ENCODE peak calls at places on chromosome 4, in six cellular contexts. One of them, this sample, is unnamed.

GRCh38 chr4:139764192-139764591 is 98.6 kb downstream of the MGST2 start:
- DNase-seq in HCT116: no peak
- DNase-seq in tibial artery: no peak
- DNase-seq in epithelial cell of proximal tubule: no peak
- DNase-seq in NB4: no peak
- DNase-seq in HTR-8/SVneo: no peak
- DNase-seq in this sample: no peak

GRCh38 chr4:14749910-14750309 is 252.4 kb upstream of the CPEB2 start:
- DNase-seq in HCT116: no peak
- DNase-seq in tibial artery: peak; percentile 30
- DNase-seq in epithelial cell of proximal tubule: no peak
- DNase-seq in NB4: peak; percentile 31
- DNase-seq in HTR-8/SVneo: no peak
- DNase-seq in this sample: no peak

GRCh38 chr4:108885211-108885610 is 122.4 kb upstream of the ETNPPL start:
- DNase-seq in HCT116: no peak
- DNase-seq in tibial artery: no peak
- DNase-seq in epithelial cell of proximal tubule: no peak
- DNase-seq in NB4: no peak
- DNase-seq in HTR-8/SVneo: no peak
- DNase-seq in this sample: no peak

GRCh38 chr4:73735231-73735630 is 5.1 kb upstream of the CXCL8 start:
- DNase-seq in HCT116: no peak
- DNase-seq in tibial artery: no peak
- DNase-seq in epithelial cell of proximal tubule: no peak
- DNase-seq in NB4: peak; percentile 88
- DNase-seq in HTR-8/SVneo: no peak
- DNase-seq in this sample: no peak

GRCh38 chr4:169398294-169398693 is 127.5 kb upstream of the SH3RF1 start:
- DNase-seq in HCT116: no peak
- DNase-seq in tibial artery: no peak
- DNase-seq in epithelial cell of proximal tubule: no peak
- DNase-seq in NB4: peak; percentile 40
- DNase-seq in HTR-8/SVneo: peak; percentile 10
- DNase-seq in this sample: no peak

GRCh38 chr4:147799986-147800555 is 68.2 kb downstream of the ARHGAP10 start:
- DNase-seq in HCT116: no peak
- DNase-seq in tibial artery: no peak
- DNase-seq in epithelial cell of proximal tubule: no peak
- DNase-seq in NB4: peak; percentile 14
- DNase-seq in HTR-8/SVneo: no peak
- DNase-seq in this sample: no peak

GRCh38 chr4:142408003-142408441 is 438.1 kb downstream of the INPP4B start:
- DNase-seq in HCT116: no peak
- DNase-seq in tibial artery: no peak
- DNase-seq in epithelial cell of proximal tubule: peak; percentile 49
- DNase-seq in NB4: no peak
- DNase-seq in HTR-8/SVneo: peak; percentile 26
- DNase-seq in this sample: no peak

GRCh38 chr4:90883519-90883918 is 756.3 kb downstream of the CCSER1 start:
- DNase-seq in HCT116: no peak
- DNase-seq in tibial artery: no peak
- DNase-seq in epithelial cell of proximal tubule: no peak
- DNase-seq in NB4: no peak
- DNase-seq in HTR-8/SVneo: no peak
- DNase-seq in this sample: no peak

GRCh38 chr4:1594871-1595788 is 89.0 kb downstream of the FAM53A start:
- DNase-seq in HCT116: no peak
- DNase-seq in tibial artery: no peak
- DNase-seq in epithelial cell of proximal tubule: no peak
- DNase-seq in NB4: no peak
- DNase-seq in HTR-8/SVneo: no peak
- DNase-seq in this sample: peak; percentile 12

GRCh38 chr4:45363931-45364330 is 637.6 kb upstream of the GNPDA2 start:
- DNase-seq in HCT116: no peak
- DNase-seq in tibial artery: no peak
- DNase-seq in epithelial cell of proximal tubule: no peak
- DNase-seq in NB4: no peak
- DNase-seq in HTR-8/SVneo: no peak
- DNase-seq in this sample: no peak

GRCh38 chr4:24963277-24963676 is 50.4 kb upstream of the CCDC149 start:
- DNase-seq in HCT116: no peak
- DNase-seq in tibial artery: no peak
- DNase-seq in epithelial cell of proximal tubule: no peak
- DNase-seq in NB4: no peak
- DNase-seq in HTR-8/SVneo: no peak
- DNase-seq in this sample: no peak

GRCh38 chr4:104531390-104531789 is 36.7 kb upstream of the CXXC4 start:
- DNase-seq in HCT116: no peak
- DNase-seq in tibial artery: no peak
- DNase-seq in epithelial cell of proximal tubule: no peak
- DNase-seq in NB4: no peak
- DNase-seq in HTR-8/SVneo: no peak
- DNase-seq in this sample: no peak

GRCh38 chr4:10456270-10457254 is 664 bp downstream of the ZNF518B start:
- DNase-seq in HCT116: peak; percentile 19
- DNase-seq in tibial artery: peak; percentile 32
- DNase-seq in epithelial cell of proximal tubule: no peak
- DNase-seq in NB4: peak; percentile 16
- DNase-seq in HTR-8/SVneo: peak; percentile 34
- DNase-seq in this sample: peak; percentile 67

GRCh38 chr4:154049457-154050181 is 260.7 kb upstream of the SFRP2 start:
- DNase-seq in HCT116: peak; percentile 16
- DNase-seq in tibial artery: peak; percentile 67
- DNase-seq in epithelial cell of proximal tubule: no peak
- DNase-seq in NB4: peak; percentile 27
- DNase-seq in HTR-8/SVneo: no peak
- DNase-seq in this sample: no peak

GRCh38 chr4:168524006-168524405 is 27.2 kb downstream of the PALLD start:
- DNase-seq in HCT116: no peak
- DNase-seq in tibial artery: no peak
- DNase-seq in epithelial cell of proximal tubule: peak; percentile 63
- DNase-seq in NB4: no peak
- DNase-seq in HTR-8/SVneo: peak; percentile 26
- DNase-seq in this sample: no peak

GRCh38 chr4:1105662-1106061 is 7.7 kb downstream of the RNF212 start:
- DNase-seq in HCT116: no peak
- DNase-seq in tibial artery: no peak
- DNase-seq in epithelial cell of proximal tubule: no peak
- DNase-seq in NB4: no peak
- DNase-seq in HTR-8/SVneo: no peak
- DNase-seq in this sample: no peak

GRCh38 chr4:133594246-133595207 is 445.4 kb downstream of the PCDH10 start:
- DNase-seq in HCT116: no peak
- DNase-seq in tibial artery: no peak
- DNase-seq in epithelial cell of proximal tubule: no peak
- DNase-seq in NB4: no peak
- DNase-seq in HTR-8/SVneo: peak; percentile 22
- DNase-seq in this sample: no peak

GRCh38 chr4:2284161-2284933 is 22.4 kb upstream of the MXD4 start:
- DNase-seq in HCT116: no peak
- DNase-seq in tibial artery: no peak
- DNase-seq in epithelial cell of proximal tubule: no peak
- DNase-seq in NB4: no peak
- DNase-seq in HTR-8/SVneo: no peak
- DNase-seq in this sample: no peak

GRCh38 chr4:7625073-7625472 is 190.3 kb upstream of the PSAPL1 start:
- DNase-seq in HCT116: no peak
- DNase-seq in tibial artery: no peak
- DNase-seq in epithelial cell of proximal tubule: no peak
- DNase-seq in NB4: no peak
- DNase-seq in HTR-8/SVneo: no peak
- DNase-seq in this sample: no peak

GRCh38 chr4:10188400-10189004 is 71.9 kb upstream of the WDR1 start:
- DNase-seq in HCT116: no peak
- DNase-seq in tibial artery: no peak
- DNase-seq in epithelial cell of proximal tubule: no peak
- DNase-seq in NB4: no peak
- DNase-seq in HTR-8/SVneo: no peak
- DNase-seq in this sample: no peak

GRCh38 chr4:120902925-120903324 is 19.6 kb downstream of the PRDM5 start:
- DNase-seq in HCT116: no peak
- DNase-seq in tibial artery: no peak
- DNase-seq in epithelial cell of proximal tubule: no peak
- DNase-seq in NB4: no peak
- DNase-seq in HTR-8/SVneo: no peak
- DNase-seq in this sample: no peak

GRCh38 chr4:1082215-1083182 is 30.9 kb downstream of the RNF212 start:
- DNase-seq in HCT116: no peak
- DNase-seq in tibial artery: peak; percentile 72
- DNase-seq in epithelial cell of proximal tubule: peak; percentile 87
- DNase-seq in NB4: peak; percentile 96
- DNase-seq in HTR-8/SVneo: peak; percentile 93
- DNase-seq in this sample: peak; percentile 59

GRCh38 chr4:114136067-114136466 is 156.6 kb upstream of the ARSJ start:
- DNase-seq in HCT116: no peak
- DNase-seq in tibial artery: no peak
- DNase-seq in epithelial cell of proximal tubule: no peak
- DNase-seq in NB4: no peak
- DNase-seq in HTR-8/SVneo: no peak
- DNase-seq in this sample: no peak

GRCh38 chr4:102438873-102439614 is 62.1 kb upstream of the NFKB1 start:
- DNase-seq in HCT116: no peak
- DNase-seq in tibial artery: no peak
- DNase-seq in epithelial cell of proximal tubule: peak; percentile 97
- DNase-seq in NB4: no peak
- DNase-seq in HTR-8/SVneo: no peak
- DNase-seq in this sample: no peak

GRCh38 chr4:90025248-90025647 is 101.9 kb upstream of the CCSER1 start:
- DNase-seq in HCT116: peak; percentile 13
- DNase-seq in tibial artery: no peak
- DNase-seq in epithelial cell of proximal tubule: peak; percentile 4
- DNase-seq in NB4: no peak
- DNase-seq in HTR-8/SVneo: no peak
- DNase-seq in this sample: no peak

GRCh38 chr4:8913858-8914460 is 42.3 kb upstream of the HMX1 start:
- DNase-seq in HCT116: no peak
- DNase-seq in tibial artery: no peak
- DNase-seq in epithelial cell of proximal tubule: no peak
- DNase-seq in NB4: peak; percentile 1
- DNase-seq in HTR-8/SVneo: no peak
- DNase-seq in this sample: no peak

GRCh38 chr4:169009281-169010124 is 552 bp downstream of the CBR4 start:
- DNase-seq in HCT116: peak; percentile 35
- DNase-seq in tibial artery: peak; percentile 55
- DNase-seq in epithelial cell of proximal tubule: peak; percentile 3
- DNase-seq in NB4: peak; percentile 77
- DNase-seq in HTR-8/SVneo: peak; percentile 32
- DNase-seq in this sample: peak; percentile 77

GRCh38 chr4:98166025-98166730 is 22.9 kb upstream of the STPG2 start:
- DNase-seq in HCT116: peak; percentile 41
- DNase-seq in tibial artery: no peak
- DNase-seq in epithelial cell of proximal tubule: peak; percentile 56
- DNase-seq in NB4: no peak
- DNase-seq in HTR-8/SVneo: peak; percentile 1
- DNase-seq in this sample: no peak

GRCh38 chr4:125991398-125991797 is 676.6 kb downstream of the FAT4 start:
- DNase-seq in HCT116: no peak
- DNase-seq in tibial artery: no peak
- DNase-seq in epithelial cell of proximal tubule: no peak
- DNase-seq in NB4: no peak
- DNase-seq in HTR-8/SVneo: no peak
- DNase-seq in this sample: no peak

GRCh38 chr4:123418486-123418931 is 21.9 kb downstream of the SPRY1 start:
- DNase-seq in HCT116: no peak
- DNase-seq in tibial artery: no peak
- DNase-seq in epithelial cell of proximal tubule: peak; percentile 67
- DNase-seq in NB4: peak; percentile 92
- DNase-seq in HTR-8/SVneo: peak; percentile 68
- DNase-seq in this sample: no peak

GRCh38 chr4:8030121-8030781 is 90.6 kb upstream of the AFAP1 start:
- DNase-seq in HCT116: no peak
- DNase-seq in tibial artery: no peak
- DNase-seq in epithelial cell of proximal tubule: no peak
- DNase-seq in NB4: no peak
- DNase-seq in HTR-8/SVneo: no peak
- DNase-seq in this sample: no peak

GRCh38 chr4:113331811-113332210 is 282.4 kb downstream of the ANK2 start:
- DNase-seq in HCT116: no peak
- DNase-seq in tibial artery: no peak
- DNase-seq in epithelial cell of proximal tubule: no peak
- DNase-seq in NB4: no peak
- DNase-seq in HTR-8/SVneo: no peak
- DNase-seq in this sample: no peak

GRCh38 chr4:151692443-151692782 is 68.4 kb downstream of the GATB start:
- DNase-seq in HCT116: no peak
- DNase-seq in tibial artery: no peak
- DNase-seq in epithelial cell of proximal tubule: no peak
- DNase-seq in NB4: no peak
- DNase-seq in HTR-8/SVneo: no peak
- DNase-seq in this sample: no peak

GRCh38 chr4:36997727-36998126 is 246.8 kb upstream of the NWD2 start:
- DNase-seq in HCT116: no peak
- DNase-seq in tibial artery: no peak
- DNase-seq in epithelial cell of proximal tubule: no peak
- DNase-seq in NB4: peak; percentile 9
- DNase-seq in HTR-8/SVneo: no peak
- DNase-seq in this sample: no peak

GRCh38 chr4:29927895-29928294 is 792.3 kb upstream of the PCDH7 start:
- DNase-seq in HCT116: peak; percentile 4
- DNase-seq in tibial artery: no peak
- DNase-seq in epithelial cell of proximal tubule: no peak
- DNase-seq in NB4: no peak
- DNase-seq in HTR-8/SVneo: no peak
- DNase-seq in this sample: no peak

GRCh38 chr4:183348706-183349659 is 26.8 kb upstream of the CLDN24 start:
- DNase-seq in HCT116: no peak
- DNase-seq in tibial artery: no peak
- DNase-seq in epithelial cell of proximal tubule: peak; percentile 70
- DNase-seq in NB4: peak; percentile 28
- DNase-seq in HTR-8/SVneo: peak; percentile 89
- DNase-seq in this sample: no peak

GRCh38 chr4:20249333-20249732 is 2.4 kb upstream of the SLIT2 start:
- DNase-seq in HCT116: peak; percentile 12
- DNase-seq in tibial artery: no peak
- DNase-seq in epithelial cell of proximal tubule: no peak
- DNase-seq in NB4: peak; percentile 39
- DNase-seq in HTR-8/SVneo: no peak
- DNase-seq in this sample: no peak

This sample was measured in mucosa of descending colon.